ENCODE peak calls at places on chromosomes 12 and 14, in eight cellular contexts. R is Panc1; X is NCI-H2081; E is neural progenitor cell; S is astrocyte of the hippocampus; G is stimulated activated CD4-positive, alpha-beta T cell treated with anti-CD3 and anti-CD28 coated beads, Interleukin-15, amount 100 ng/mL, for 24 hours; Y is NB4; M is effector memory CD8-positive, alpha-beta T cell. Z is an unnamed sample.
A peak's percentile ranks its signal among the peaks of the same experiment; 100 is the strongest.

GRCh38 chr12:108455706-108456105 is 59.4 kb upstream of the FICD start:
- DNase-seq in G (no peak), X (no peak), S (no peak), E (no peak), Y (no peak), R (no peak), M (no peak), Z (no peak)

GRCh38 chr14:64704145-64704742 is at the start of gene PLEKHG3:
- DNase-seq in G (peak; percentile 49), S (peak; percentile 91), X (peak; percentile 87), Y (peak; percentile 79), R (no peak), E (peak; percentile 85), M (peak; percentile 63), Z (peak; percentile 87)

GRCh38 chr14:89429206-89430091 is 12.4 kb upstream of the FOXN3 start:
- DNase-seq in G (peak; percentile 76), R (no peak), S (peak; percentile 89), X (no peak), E (peak; percentile 41), M (peak; percentile 8), Y (peak; percentile 62), Z (no peak)

GRCh38 chr12:75665216-75665615 is 153.8 kb upstream of the KRR1 start:
- DNase-seq in E (no peak), Y (no peak), S (no peak), M (no peak), X (no peak), G (no peak), R (no peak), Z (no peak)

GRCh38 chr12:18101043-18101442 is 11.1 kb upstream of the RERGL start:
- DNase-seq in G (no peak), R (no peak), Y (no peak), S (no peak), M (no peak), X (no peak), E (no peak), Z (no peak)

GRCh38 chr12:95547522-95548055 is 3.7 kb downstream of the USP44 start:
- DNase-seq in S (peak; percentile 56), E (peak; percentile 54), X (no peak), Y (no peak), M (no peak), R (no peak), G (no peak), Z (no peak)

GRCh38 chr12:104280703-104281458 is 22.7 kb upstream of the EID3 start:
- DNase-seq in G (no peak), S (peak; percentile 73), Y (peak; percentile 85), X (no peak), M (no peak), E (no peak), R (no peak), Z (no peak)

GRCh38 chr12:110100315-110100970 is 23.7 kb upstream of the IFT81 start:
- DNase-seq in E (peak; percentile 82), R (peak; percentile 53), G (peak; percentile 70), S (peak; percentile 90), X (peak; percentile 68), Y (peak; percentile 96), M (peak; percentile 58), Z (peak; percentile 66)

GRCh38 chr12:57332646-57333312 is 81.8 kb upstream of the STAC3 start:
- DNase-seq in E (no peak), M (no peak), X (no peak), S (no peak), G (no peak), Y (no peak), R (no peak), Z (no peak)

GRCh38 chr12:5905757-5906156 is 39.3 kb downstream of the ANO2 start:
- DNase-seq in S (no peak), Y (no peak), G (no peak), R (no peak), X (no peak), E (no peak), M (no peak), Z (no peak)

GRCh38 chr12:57756406-57757341 is 1.8 kb downstream of the MARCHF9 start:
- DNase-seq in S (peak; percentile 64), X (peak; percentile 48), G (peak; percentile 81), M (peak; percentile 69), Y (peak; percentile 80), R (no peak), E (peak; percentile 86), Z (no peak)

GRCh38 chr12:82673698-82674097 is 13.0 kb upstream of the TMTC2 start:
- DNase-seq in S (no peak), G (no peak), X (no peak), Y (no peak), R (no peak), E (no peak), M (no peak), Z (no peak)

GRCh38 chr14:85421166-85421877 is 108.6 kb upstream of the FLRT2 start:
- DNase-seq in E (no peak), S (no peak), R (no peak), G (no peak), Y (peak; percentile 14), X (no peak), M (no peak), Z (no peak)

GRCh38 chr12:104457746-104458644 is 1.2 kb downstream of the CHST11 start:
- DNase-seq in Y (peak; percentile 65), R (no peak), E (peak; percentile 55), S (peak; percentile 62), G (peak; percentile 70), M (peak; percentile 44), X (no peak), Z (peak; percentile 27)

GRCh38 chr12:16119618-16120017 is 157.9 kb downstream of the SLC15A5 start:
- DNase-seq in S (no peak), M (no peak), X (no peak), G (no peak), Y (no peak), R (no peak), E (no peak), Z (no peak)

GRCh38 chr12:57881035-57881973 is 34.8 kb upstream of the CTDSP2 start:
- DNase-seq in M (no peak), R (no peak), Y (no peak), S (peak; percentile 46), G (no peak), E (no peak), X (no peak), Z (no peak)

GRCh38 chr12:131003036-131003435 is 49.3 kb downstream of the ADGRD1 start:
- DNase-seq in S (no peak), X (no peak), E (no peak), M (no peak), Y (no peak), G (no peak), R (no peak), Z (no peak)

GRCh38 chr14:53714495-53715389 is 241.9 kb downstream of the BMP4 start:
- DNase-seq in R (no peak), Y (no peak), G (no peak), M (no peak), E (no peak), X (no peak), S (peak; percentile 11), Z (no peak)

GRCh38 chr12:104340177-104340576 is 36.6 kb downstream of the EID3 start:
- DNase-seq in E (no peak), G (no peak), X (no peak), R (no peak), S (peak; percentile 78), Y (no peak), M (no peak), Z (no peak)

GRCh38 chr12:124577986-124578385 is 10.6 kb upstream of the NCOR2 start:
- DNase-seq in Y (no peak), S (no peak), G (no peak), M (no peak), X (no peak), E (no peak), R (no peak), Z (no peak)

GRCh38 chr12:110932048-110932447 is 11.7 kb upstream of the MYL2 start:
- DNase-seq in X (no peak), S (no peak), Y (no peak), R (no peak), M (no peak), G (peak; percentile 15), E (peak; percentile 31), Z (no peak)

Z was measured in heart left ventricle.